ENCODE peak calls at places on chromosomes 5 and 9, in seven cellular contexts. V is K562, O is A549, T is stomach, P is body of pancreas, I is uterus, U is ovary. E is an unnamed sample. For H3K4me1, the result is how much of the 10 kb centered on the place peaks cover.

GRCh38 chr9:128818839-128819715 is 777 bp downstream of the ENDOG start:
- DNase-seq in P (peak), I (no peak), U (no peak), V (peak), O (no peak), T (peak), E (no peak)

GRCh38 chr5:66074891-66075290 is 69.2 kb upstream of the SREK1 start:
- DNase-seq in T (no peak), U (no peak), V (no peak), P (no peak), O (no peak), I (no peak), E (no peak)

GRCh38 chr5:119078870-119079269 is 8.0 kb downstream of the DMXL1 start:
- DNase-seq in I (no peak), T (no peak), O (no peak), P (no peak), U (no peak), V (no peak), E (no peak)

GRCh38 chr9:928363-929042 is 48.0 kb upstream of the DMRT3 start:
- DNase-seq in I (no peak), O (peak), V (peak), U (no peak), T (no peak), P (no peak), E (no peak)

GRCh38 chr9:114002271-114002985 is 75.7 kb downstream of the AMBP start:
- DNase-seq in T (peak), U (no peak), P (peak), O (no peak), V (no peak), I (peak), E (no peak)

GRCh38 chr5:173293817-173294672 is 34.2 kb downstream of the STC2 start:
- DNase-seq in U (peak), O (peak), I (peak), P (peak), V (peak), T (peak), E (peak)

GRCh38 chr5:66230551-66230950 is 86.5 kb downstream of the SREK1 start:
- DNase-seq in O (no peak), U (no peak), P (no peak), T (no peak), V (no peak), I (no peak), E (no peak)

GRCh38 chr5:55668356-55668755 is 43.8 kb downstream of the SLC38A9 start:
- DNase-seq in I (no peak), V (no peak), U (no peak), T (no peak), O (peak), P (no peak), E (no peak)

GRCh38 chr5:108747111-108748009 is at the start of gene FER:
- DNase-seq in I (peak), U (no peak), V (peak), O (peak), T (no peak), P (peak), E (no peak)

GRCh38 chr9:68932458-68932857 is 81.5 kb downstream of the PRKACG start:
- DNase-seq in I (no peak), U (no peak), T (no peak), V (no peak), P (no peak), O (no peak), E (no peak)

GRCh38 chr9:34540826-34541225 is 18.0 kb upstream of the ENHO start:
- DNase-seq in O (peak), T (no peak), V (no peak), U (no peak), I (no peak), P (no peak), E (no peak)

GRCh38 chr5:67815455-67816391 is 399.8 kb upstream of the PIK3R1 start:
- DNase-seq in V (peak), T (no peak), O (no peak), P (peak), I (peak), U (no peak), E (peak)

GRCh38 chr9:87601595-87601994 is 103.9 kb downstream of the DAPK1 start:
- DNase-seq in T (no peak), P (no peak), I (no peak), O (no peak), V (no peak), U (no peak), E (no peak)
- H3K4me1 ChIP-seq in T (under half), P (half or more), I (under half), O (half or more), V (under half), U (under half), E (under half)

DNA sequence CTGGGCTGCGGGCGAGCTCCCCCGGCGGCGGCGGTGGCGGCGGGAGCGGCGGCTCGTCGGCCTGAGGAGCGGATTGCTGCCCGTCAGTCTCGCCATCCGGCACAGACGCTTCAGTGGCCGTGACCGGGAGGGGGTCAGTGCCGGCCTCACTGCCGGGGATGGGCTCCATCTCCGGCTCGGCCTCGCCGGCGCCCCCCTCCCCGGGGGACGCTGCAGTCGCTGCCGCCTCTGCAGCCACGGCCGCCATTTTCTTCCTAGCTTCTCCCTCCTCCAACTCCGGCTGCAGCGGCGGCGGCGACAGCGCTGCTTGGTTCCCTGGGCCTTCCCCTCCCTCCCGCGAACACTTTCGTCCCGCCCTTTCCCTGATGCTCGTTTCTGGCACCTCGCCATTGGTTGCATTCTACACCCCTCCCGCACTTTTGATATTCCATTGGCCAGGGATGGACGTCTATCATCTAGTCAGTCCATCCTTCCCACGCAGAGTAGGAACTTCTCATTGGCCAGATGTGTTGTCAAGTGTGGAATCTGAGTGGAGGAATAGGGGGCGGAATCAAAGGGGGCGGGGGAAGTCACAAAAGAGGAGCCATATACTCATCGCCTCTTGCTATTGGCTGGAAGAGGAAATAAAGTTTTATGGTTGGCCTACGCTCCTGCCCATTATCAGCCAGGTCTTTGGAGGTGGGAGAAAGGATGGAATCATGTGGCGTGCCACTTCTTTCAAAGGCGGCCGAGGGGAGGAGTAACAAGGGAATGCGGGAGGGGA is at the start of gene PWWP2A:
- DNase-seq in U (peak), O (peak), I (peak), V (peak), T (peak), P (peak), E (peak)
- TF ChIP-seq POLR2A in U (peak), O (peak), I (peak), V (peak), T (peak), P (peak), E (peak)

GRCh38 chr5:141605523-141606277 is 13.1 kb downstream of the DIAPH1 start:
- DNase-seq in V (peak), O (no peak), T (peak), I (no peak), U (no peak), P (peak), E (peak)
- TF ChIP-seq CTCF in V (no peak), O (no peak), T (no peak), I (no peak), U (no peak), P (no peak), E (no peak)

DNA sequence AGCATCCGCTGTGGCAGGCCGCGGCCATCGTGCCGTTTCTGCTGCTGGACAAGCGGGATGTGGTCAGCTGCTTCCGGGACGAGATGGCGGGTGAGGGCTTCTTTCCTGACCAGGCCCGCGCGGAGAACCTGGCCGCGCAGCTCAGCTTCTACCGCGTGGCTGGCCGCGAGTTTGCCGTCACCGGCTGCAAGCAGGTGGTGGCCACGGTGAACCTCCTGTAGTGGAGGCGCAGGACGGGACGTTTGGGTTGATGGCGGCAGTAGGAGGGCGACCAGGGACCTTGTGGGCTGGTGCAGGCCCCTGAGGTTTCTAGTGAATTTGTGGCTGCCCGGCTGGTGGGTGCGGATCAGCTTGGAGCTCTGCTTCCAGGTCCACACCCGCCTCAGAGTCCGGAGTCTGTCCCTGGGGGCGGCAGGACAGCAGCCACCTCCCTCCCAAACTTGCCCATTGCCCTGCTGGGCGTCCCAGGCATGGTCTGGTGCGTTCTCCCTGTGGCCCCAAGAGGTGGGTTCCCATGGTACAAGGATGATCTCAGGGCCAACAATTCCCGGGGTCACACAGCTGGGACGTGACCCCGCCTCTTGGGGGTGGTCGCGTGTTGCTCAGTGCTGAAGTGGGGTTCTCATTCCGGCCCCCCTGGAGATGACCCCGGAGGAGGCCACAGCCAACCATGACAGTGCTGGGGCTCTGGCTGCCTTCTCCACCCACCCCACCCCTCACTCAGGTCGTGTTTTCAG is 2.4 kb downstream of the TOR4A start:
- DNase-seq in T (no peak), I (no peak), O (no peak), V (no peak), P (no peak), U (no peak), E (no peak)
- H3K4me1 ChIP-seq in T (half or more), I (under half), O (under half), V (under half), P (under half), U (under half), E (under half)

DNA sequence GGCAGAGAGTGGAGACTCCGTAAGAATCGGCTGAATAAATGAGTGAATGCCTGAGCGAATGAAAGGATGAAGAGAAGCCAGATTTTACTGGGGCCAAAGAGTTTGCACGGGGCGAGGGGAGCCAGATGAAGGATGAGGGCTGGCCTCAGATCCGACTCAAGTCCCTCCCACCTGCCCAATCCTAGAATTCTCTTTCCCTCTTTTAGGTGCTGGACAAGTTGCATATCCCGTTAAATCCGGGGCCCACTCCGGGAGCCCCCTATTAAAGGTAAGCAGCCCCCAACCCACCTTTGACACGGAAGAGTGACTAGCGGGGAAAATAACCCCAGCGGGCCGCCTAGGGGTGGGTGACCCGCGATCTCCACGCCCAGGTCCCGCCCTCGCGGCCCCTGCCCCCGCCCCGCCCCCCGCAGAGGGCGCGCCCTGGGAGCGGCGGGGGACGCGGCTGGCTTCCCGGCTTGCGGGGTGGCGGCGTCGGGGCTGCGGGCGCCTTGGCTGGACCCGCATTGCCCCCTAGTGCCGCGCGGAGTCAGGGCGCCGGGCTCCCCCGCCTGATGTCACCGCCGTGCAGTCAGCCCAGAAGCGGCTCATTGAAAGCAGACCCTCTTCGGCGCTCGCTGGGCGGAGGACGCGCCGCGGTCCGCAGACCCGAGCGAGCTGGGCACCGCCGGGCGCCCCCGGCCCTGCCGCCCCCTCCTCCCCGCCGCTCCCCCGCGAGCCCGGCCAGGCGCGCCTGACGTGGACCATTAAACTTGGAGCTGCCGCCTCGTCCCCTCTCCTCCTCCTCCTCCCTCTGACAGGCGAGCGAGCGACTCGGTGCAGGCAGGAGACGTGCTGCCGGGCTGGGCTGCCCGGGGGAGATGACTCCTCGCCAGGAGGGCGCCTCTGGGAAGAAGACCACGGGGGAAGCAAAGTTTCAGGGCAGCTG is at the start of gene ADRA1B:
- DNase-seq in I (peak), O (peak), U (peak), T (peak), P (peak), V (peak), E (peak)
- TF ChIP-seq POLR2A in I (peak), O (no peak), U (no peak), T (no peak), P (no peak), V (no peak), E (no peak)

GRCh38 chr5:180831139-180832080 is 28.8 kb upstream of the MGAT1 start:
- DNase-seq in O (peak), T (peak), I (peak), U (peak), P (peak), V (peak), E (peak)
- TF ChIP-seq CTCF in O (no peak), T (no peak), I (peak), U (peak), P (no peak), V (no peak), E (no peak)

GRCh38 chr5:440413-441180 is 2.4 kb upstream of the EXOC3 start:
- DNase-seq in P (no peak), O (no peak), V (no peak), I (no peak), U (no peak), T (no peak), E (no peak)
- H3K4me1 ChIP-seq in P (under half), O (under half), V (under half), I (under half), U (under half), T (under half), E (under half)

DNA sequence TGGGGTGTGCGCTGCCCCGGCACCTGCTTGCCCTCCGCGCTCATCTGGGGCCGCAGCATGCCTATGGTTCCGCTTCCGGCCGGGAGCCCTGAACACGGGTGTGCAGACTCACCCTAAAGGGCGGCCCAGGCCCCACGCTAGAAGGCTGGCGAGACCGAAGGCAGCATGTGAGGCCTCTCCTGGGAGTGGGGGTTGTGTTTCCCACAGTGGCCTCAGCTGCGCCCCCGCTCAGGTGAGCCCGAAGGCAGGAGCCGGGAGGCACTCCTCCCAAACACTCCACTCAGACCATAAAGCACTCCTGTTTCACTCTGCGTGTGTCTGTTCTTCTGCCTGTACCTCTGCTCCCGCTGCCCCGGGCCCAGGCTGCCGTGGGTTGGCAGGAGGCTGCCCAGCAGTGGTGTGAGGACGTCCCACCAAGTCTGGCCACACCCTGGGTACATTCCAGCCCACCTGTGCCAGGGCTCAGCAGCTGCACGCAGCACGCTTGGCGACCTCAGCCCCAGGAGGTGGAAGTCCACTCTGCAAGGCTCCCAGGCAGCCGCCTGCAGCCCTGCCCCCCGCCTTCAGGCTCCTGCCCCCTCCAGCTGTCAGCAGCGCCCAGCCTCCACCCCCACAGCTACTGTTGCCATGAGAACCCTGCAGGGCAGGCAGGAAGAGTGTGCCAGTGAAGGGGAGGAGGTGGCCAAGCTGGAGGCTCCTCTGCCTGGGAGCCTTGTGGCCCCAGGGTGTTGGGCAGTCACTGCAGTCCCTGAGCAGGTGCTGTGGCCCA is 1.2 kb upstream of the AJM1 start:
- DNase-seq in O (peak), U (no peak), P (peak), V (peak), T (peak), I (no peak), E (peak)
- TF ChIP-seq POLR2A in O (no peak), U (no peak), P (peak), V (peak), T (no peak), I (no peak), E (no peak)

GRCh38 chr9:76227165-76227564 is 167.1 kb downstream of the RFK start:
- DNase-seq in T (no peak), P (no peak), I (no peak), U (no peak), V (no peak), O (no peak), E (no peak)

GRCh38 chr9:76230961-76231360 is 163.3 kb downstream of the RFK start:
- DNase-seq in T (no peak), I (no peak), V (no peak), O (no peak), P (no peak), U (no peak), E (no peak)

DNA sequence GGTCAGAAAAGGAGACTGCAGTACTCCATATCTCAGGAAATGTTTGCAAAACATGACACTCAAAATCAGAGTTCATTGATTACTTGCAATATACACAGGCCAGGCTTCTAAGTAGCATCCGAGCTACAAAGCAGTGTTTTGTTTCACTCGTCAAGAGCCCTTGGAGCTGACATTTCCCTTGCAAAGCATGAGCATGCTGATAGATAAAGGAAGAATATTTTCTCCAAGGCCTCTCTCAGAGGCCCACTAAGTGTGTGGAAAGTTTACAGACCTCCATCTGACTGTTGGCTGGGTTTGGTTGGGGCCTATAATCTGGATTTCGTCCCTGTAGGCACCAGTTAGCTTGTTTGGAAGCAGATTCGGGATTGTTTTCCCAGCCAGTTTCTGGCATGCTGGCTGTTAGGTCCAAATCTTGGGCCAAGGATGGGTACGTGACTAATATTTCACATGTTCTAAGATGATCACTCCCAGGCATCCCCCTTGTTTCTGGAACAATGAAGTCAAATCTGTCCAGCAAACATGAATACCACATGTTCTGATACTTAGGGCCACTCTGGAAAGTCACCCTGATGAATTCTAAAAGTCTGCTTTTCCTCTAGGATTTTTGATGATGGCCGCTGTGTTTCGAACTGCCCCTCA is 161.2 kb downstream of the RFK start:
- DNase-seq in U (no peak), T (no peak), O (no peak), V (no peak), I (no peak), P (no peak), E (no peak)
- TF ChIP-seq CTCF in U (no peak), T (no peak), O (no peak), V (no peak), I (no peak), P (no peak), E (no peak)